ENCODE peak calls at places on chromosomes 5 and 9, in six cellular contexts. I is vagina, X is testis, L is stomach, U is tibial artery, O is SK-N-SH. T is an unnamed sample.

GRCh38 chr5:179137643-179138567 is 77.7 kb downstream of the ZNF354C start:
- DNase-seq in L (no peak), I (no peak), O (peak; percentile 55), X (no peak), U (peak; percentile 60), T (no peak)

GRCh38 chr9:127209220-127209619 is 55.4 kb upstream of the GARNL3 start:
- DNase-seq in X (no peak), U (no peak), O (no peak), L (no peak), I (no peak), T (no peak)

GRCh38 chr5:44574626-44575025 is 185.4 kb upstream of the FGF10 start:
- DNase-seq in X (no peak), O (no peak), U (no peak), L (no peak), I (no peak), T (no peak)

GRCh38 chr5:97022898-97023297 is 87.0 kb downstream of the LNPEP start:
- DNase-seq in O (no peak), X (no peak), I (no peak), U (no peak), L (no peak), T (no peak)

GRCh38 chr5:139651863-139652787 is 4.0 kb downstream of the CXXC5 start:
- DNase-seq in I (no peak), L (peak; percentile 86), U (peak; percentile 97), X (peak; percentile 83), O (peak; percentile 89), T (peak; percentile 88)

GRCh38 chr5:179180921-179181645 is 120.9 kb downstream of the ZNF354C start:
- DNase-seq in U (no peak), I (no peak), O (no peak), L (no peak), X (no peak), T (no peak)

GRCh38 chr9:18296702-18297531 is 177.0 kb upstream of the ADAMTSL1 start:
- DNase-seq in O (peak; percentile 14), I (no peak), L (no peak), X (no peak), U (no peak), T (no peak)

GRCh38 chr5:2297991-2298390 is 415.3 kb upstream of the IRX4 start:
- DNase-seq in X (no peak), I (no peak), L (no peak), U (peak; percentile 39), O (no peak), T (no peak)

GRCh38 chr5:35369965-35370790 is 139.9 kb upstream of the PRLR start:
- DNase-seq in L (no peak), I (no peak), U (no peak), X (no peak), O (peak; percentile 54), T (no peak)

GRCh38 chr9:104841601-104842106 is 77.7 kb downstream of the NIPSNAP3B start:
- DNase-seq in O (no peak), I (no peak), X (no peak), U (no peak), L (no peak), T (no peak)

GRCh38 chr9:134403682-134404301 is 77.5 kb downstream of the RXRA start:
- DNase-seq in L (peak; percentile 63), U (peak; percentile 91), X (peak; percentile 90), O (no peak), I (no peak), T (peak; percentile 87)

GRCh38 chr5:997001-997474 is 11.6 kb upstream of the NKD2 start:
- DNase-seq in U (peak; percentile 25), L (no peak), X (peak; percentile 24), O (no peak), I (no peak), T (peak; percentile 34)

GRCh38 chr9:79682076-79682736 is 110.4 kb downstream of the TLE4 start:
- DNase-seq in X (no peak), O (no peak), L (no peak), I (no peak), U (no peak), T (no peak)

GRCh38 chr9:89496645-89497044 is 1.3 kb downstream of the SEMA4D start:
- DNase-seq in X (peak; percentile 42), U (no peak), I (no peak), O (no peak), L (peak; percentile 38), T (no peak)

GRCh38 chr5:140926211-140926902 is at the start of gene PCDHAC1:
- DNase-seq in X (peak; percentile 94), O (peak; percentile 95), U (peak; percentile 74), L (peak; percentile 66), I (no peak), T (peak; percentile 80)

GRCh38 chr5:80915716-80916115 is 44.4 kb upstream of the RASGRF2 start:
- DNase-seq in U (no peak), L (no peak), I (no peak), O (no peak), X (no peak), T (no peak)

GRCh38 chr9:128702445-128702948 is at the start of gene PKN3:
- DNase-seq in L (peak; percentile 90), U (peak; percentile 90), I (no peak), X (peak; percentile 89), O (peak; percentile 98), T (peak; percentile 97)

GRCh38 chr9:97412628-97413382 is 909 bp downstream of the TDRD7 start:
- DNase-seq in O (no peak), I (no peak), X (no peak), U (no peak), L (no peak), T (no peak)

GRCh38 chr9:70561805-70562395 is 147.4 kb upstream of the KLF9 start:
- DNase-seq in U (no peak), L (no peak), O (no peak), I (no peak), X (no peak), T (no peak)

GRCh38 chr9:2024888-2025781 is 10.0 kb downstream of the SMARCA2 start:
- DNase-seq in L (no peak), U (no peak), O (no peak), X (peak; percentile 65), I (no peak), T (no peak)

GRCh38 chr9:122356627-122357026 is 14.2 kb upstream of the PTGS1 start:
- DNase-seq in L (no peak), U (no peak), I (no peak), O (no peak), X (no peak), T (no peak)

GRCh38 chr9:72443855-72444254 is 77.6 kb upstream of the TMC1 start:
- DNase-seq in O (no peak), X (no peak), I (no peak), U (no peak), L (no peak), T (no peak)

GRCh38 chr5:164119806-164120440 is 614.5 kb downstream of the MAT2B start:
- DNase-seq in L (no peak), X (peak; percentile 19), I (no peak), U (no peak), O (no peak), T (no peak)

GRCh38 chr9:124513374-124513994 is 6.3 kb upstream of the NR5A1 start:
- DNase-seq in L (no peak), O (peak; percentile 42), U (no peak), X (no peak), I (no peak), T (no peak)

GRCh38 chr5:61053937-61054336 is 108.3 kb downstream of the SMIM15 start:
- DNase-seq in U (no peak), X (no peak), O (no peak), L (no peak), I (no peak), T (no peak)

GRCh38 chr9:121937248-121937647 is 155.9 kb downstream of the TTLL11 start:
- DNase-seq in I (no peak), L (no peak), U (no peak), O (no peak), X (no peak), T (no peak)

GRCh38 chr5:76402251-76402879 is 720 bp upstream of the IQGAP2 start:
- DNase-seq in I (no peak), L (peak; percentile 64), U (no peak), X (peak; percentile 34), O (peak; percentile 64), T (no peak)

GRCh38 chr9:74556685-74557084 is 59.5 kb downstream of the RORB start:
- DNase-seq in U (no peak), X (no peak), L (no peak), O (no peak), I (no peak), T (no peak)

GRCh38 chr5:2658421-2658820 is 93.1 kb downstream of the IRX2 start:
- DNase-seq in L (no peak), X (no peak), O (no peak), I (no peak), U (no peak), T (no peak)

GRCh38 chr5:79990205-79990597 is 861 bp downstream of the MTX3 start:
- DNase-seq in I (no peak), U (no peak), X (no peak), O (no peak), L (no peak), T (no peak)

GRCh38 chr9:111961011-111961410 is 64.4 kb downstream of the UGCG start:
- DNase-seq in L (no peak), U (no peak), X (no peak), O (no peak), I (no peak), T (no peak)

GRCh38 chr5:150070277-150070638 is 16.1 kb downstream of the CSF1R start:
- DNase-seq in X (no peak), I (no peak), U (no peak), O (no peak), L (no peak), T (no peak)

GRCh38 chr5:78509884-78510769 is 138.4 kb downstream of the LHFPL2 start:
- DNase-seq in L (peak; percentile 85), X (peak; percentile 71), O (no peak), I (no peak), U (peak; percentile 90), T (peak; percentile 86)

GRCh38 chr9:90511711-90512110 is 130.9 kb downstream of the DIRAS2 start:
- DNase-seq in O (no peak), X (no peak), L (no peak), I (no peak), U (no peak), T (no peak)
- H3K36me3 ChIP-seq in O (no peaks in the 10 kb centered on the region), X (no peaks in the 10 kb centered on the region), L (no peaks in the 10 kb centered on the region), I (no peaks in the 10 kb centered on the region), U (no peaks in the 10 kb centered on the region), T (no peaks in the 10 kb centered on the region)

GRCh38 chr5:173410459-173411233 is 82.4 kb upstream of the STC2 start:
- DNase-seq in X (no peak), I (no peak), U (no peak), L (no peak), O (no peak), T (no peak)
- H3K36me3 ChIP-seq in X (no peaks in the 10 kb centered on the region), I (no peaks in the 10 kb centered on the region), U (no peaks in the 10 kb centered on the region), L (no peaks in the 10 kb centered on the region), O (no peaks in the 10 kb centered on the region), T (no peaks in the 10 kb centered on the region)

DNA sequence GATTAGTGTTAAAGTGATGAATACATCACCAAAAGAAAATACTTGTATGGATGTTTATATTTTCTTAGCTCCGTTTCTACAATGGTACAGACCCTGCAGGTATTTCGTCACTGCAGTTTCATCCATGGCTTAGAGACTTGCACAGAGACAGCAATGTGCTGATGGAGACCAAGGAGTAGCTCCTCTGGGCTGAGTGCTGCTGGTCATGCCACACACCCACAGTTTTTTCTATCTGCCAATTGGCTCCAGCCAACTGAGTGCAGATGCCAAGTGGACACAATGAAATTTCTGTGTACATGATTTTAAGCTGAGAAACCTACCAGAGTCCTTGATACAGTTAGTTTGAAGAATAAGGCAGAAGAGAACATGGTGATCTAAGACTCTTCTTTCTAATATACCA is 145.9 kb upstream of the ADCY2 start:
- DNase-seq in U (no peak), L (no peak), I (no peak), X (peak; percentile 30), O (no peak), T (no peak)
- H3K36me3 ChIP-seq in U (no peaks in the 10 kb centered on the region), L (no peaks in the 10 kb centered on the region), I (no peaks in the 10 kb centered on the region), X (no peaks in the 10 kb centered on the region), O (no peaks in the 10 kb centered on the region), T (no peaks in the 10 kb centered on the region)

GRCh38 chr5:75356719-75357118 is 19.7 kb downstream of the HMGCR start:
- DNase-seq in I (no peak), U (no peak), O (no peak), L (no peak), X (no peak), T (no peak)
- H3K36me3 ChIP-seq in I (no peaks in the 10 kb centered on the region), U (peaks cover 62% of the 10 kb centered on the region), O (peaks cover 88% of the 10 kb centered on the region), L (peaks cover 63% of the 10 kb centered on the region), X (no peaks in the 10 kb centered on the region), T (peaks cover 100% of the 10 kb centered on the region)

T was measured in left lung.